ENCODE peak calls at places on chromosomes 7 and 10, in seven cellular contexts. Y is GM12891; V is right lobe of liver; R is activated CD8-positive, alpha-beta memory T cell treated with anti-CD3 and anti-CD28 coated beads for 24 hours; Z is head of caudate nucleus; C is activated B cell treated with CpG ODN at 0.5 μM for 24 hours; B is neuronal stem cell. M is an unnamed sample.

GRCh38 chr10:26725837-26726727 is 28.6 kb downstream of the PDSS1 start:
- DNase-seq in Y (no peak), V (peak), R (no peak), Z (peak), C (no peak), B (peak), M (peak)

GRCh38 chr7:92731327-92732063 is 104.9 kb downstream of the CDK6 start:
- DNase-seq in Y (no peak), V (no peak), R (no peak), Z (no peak), C (no peak), B (no peak), M (peak)

GRCh38 chr7:159125104-159125943 is 19.3 kb downstream of the VIPR2 start:
- DNase-seq in Y (no peak), V (no peak), R (no peak), Z (peak), C (no peak), B (no peak), M (no peak)

GRCh38 chr7:2523941-2524807 is 4.6 kb downstream of the LFNG start:
- DNase-seq in Y (no peak), V (peak), R (peak), Z (peak), C (no peak), B (peak), M (peak)

GRCh38 chr7:128879939-128880746 is 17.5 kb downstream of the ATP6V1F start:
- DNase-seq in Y (no peak), V (peak), R (no peak), Z (peak), C (no peak), B (peak), M (peak)

GRCh38 chr7:17370901-17371550 is 72.6 kb downstream of the AHR start:
- DNase-seq in Y (no peak), V (no peak), R (no peak), Z (no peak), C (no peak), B (no peak), M (peak)

GRCh38 chr7:151231964-151232271 is 365 bp upstream of the CHPF2 start:
- DNase-seq in Y (no peak), V (no peak), R (no peak), Z (no peak), C (no peak), B (no peak), M (no peak)

GRCh38 chr7:66524738-66525137 is 103.9 kb upstream of the KCTD7 start:
- DNase-seq in Y (no peak), V (no peak), R (no peak), Z (no peak), C (no peak), B (no peak), M (no peak)

GRCh38 chr10:122471531-122472177 is 10.3 kb downstream of the HTRA1 start:
- DNase-seq in Y (no peak), V (no peak), R (no peak), Z (no peak), C (no peak), B (no peak), M (peak)

GRCh38 chr7:47485640-47486435 is 96.1 kb downstream of the TNS3 start:
- DNase-seq in Y (no peak), V (peak), R (no peak), Z (no peak), C (no peak), B (no peak), M (peak)

GRCh38 chr7:151727579-151728285 is 149.2 kb downstream of the PRKAG2 start:
- DNase-seq in Y (peak), V (peak), R (peak), Z (no peak), C (peak), B (no peak), M (peak)

GRCh38 chr7:108270385-108270784 is 140.2 kb upstream of the LAMB4 start:
- DNase-seq in Y (no peak), V (no peak), R (no peak), Z (no peak), C (no peak), B (no peak), M (no peak)

GRCh38 chr10:128629111-128630096 is 503.2 kb upstream of the MKI67 start:
- DNase-seq in Y (no peak), V (no peak), R (no peak), Z (no peak), C (no peak), B (no peak), M (peak)

GRCh38 chr10:116625845-116626244 is 5.1 kb downstream of the PNLIPRP2 start:
- DNase-seq in Y (no peak), V (no peak), R (no peak), Z (no peak), C (no peak), B (no peak), M (no peak)

GRCh38 chr10:111455776-111456426 is 379.1 kb downstream of the ADRA2A start:
- DNase-seq in Y (no peak), V (no peak), R (no peak), Z (no peak), C (no peak), B (no peak), M (peak)

GRCh38 chr7:55043691-55044090 is 24.9 kb downstream of the EGFR start:
- DNase-seq in Y (no peak), V (no peak), R (no peak), Z (no peak), C (no peak), B (no peak), M (no peak)

GRCh38 chr10:52453501-52453900 is 139.4 kb downstream of the DKK1 start:
- DNase-seq in Y (no peak), V (no peak), R (no peak), Z (no peak), C (no peak), B (no peak), M (no peak)

GRCh38 chr7:16669581-16669980 is 23.6 kb downstream of the BZW2 start:
- DNase-seq in Y (no peak), V (no peak), R (no peak), Z (no peak), C (no peak), B (no peak), M (peak)

GRCh38 chr7:25009271-25009670 is 29.3 kb upstream of the OSBPL3 start:
- DNase-seq in Y (no peak), V (no peak), R (no peak), Z (no peak), C (no peak), B (no peak), M (peak)

GRCh38 chr10:67912330-67912946 is 28.0 kb downstream of the SIRT1 start:
- DNase-seq in Y (no peak), V (no peak), R (no peak), Z (no peak), C (no peak), B (no peak), M (peak)

GRCh38 chr7:55158541-55158940 is 139.7 kb downstream of the EGFR start:
- DNase-seq in Y (no peak), V (no peak), R (no peak), Z (no peak), C (no peak), B (no peak), M (peak)

GRCh38 chr7:68823996-68824780 is 774.1 kb upstream of the AUTS2 start:
- DNase-seq in Y (no peak), V (no peak), R (no peak), Z (no peak), C (no peak), B (no peak), M (no peak)

M was measured in GM23248.